ENCODE peak calls at places on chromosomes 1 and 21, in ten cellular contexts. One of them, this sample, is unnamed.

GRCh38 chr1:183942933-183943693 is 94.4 kb downstream of the COLGALT2 start:
- DNase-seq in lung: no peak
- DNase-seq in left lung: no peak
- DNase-seq in vagina: no peak
- DNase-seq in GM23248: peak; percentile 67
- DNase-seq in tibial nerve: no peak
- DNase-seq in breast epithelium: no peak
- DNase-seq in dorsolateral prefrontal cortex: no peak
- DNase-seq in SK-N-SH: no peak
- DNase-seq in uterus: peak; percentile 57
- DNase-seq in this sample: no peak

GRCh38 chr1:43774359-43774758 is 67.0 kb downstream of the ST3GAL3 start:
- DNase-seq in lung: no peak
- DNase-seq in left lung: no peak
- DNase-seq in vagina: no peak
- DNase-seq in GM23248: peak; percentile 90
- DNase-seq in tibial nerve: no peak
- DNase-seq in breast epithelium: no peak
- DNase-seq in dorsolateral prefrontal cortex: no peak
- DNase-seq in SK-N-SH: no peak
- DNase-seq in uterus: no peak
- DNase-seq in this sample: no peak

GRCh38 chr1:32204943-32205361 is 519 bp upstream of the IQCC start:
- DNase-seq in lung: no peak
- DNase-seq in left lung: peak; percentile 77
- DNase-seq in vagina: no peak
- DNase-seq in GM23248: peak; percentile 53
- DNase-seq in tibial nerve: no peak
- DNase-seq in breast epithelium: peak; percentile 27
- DNase-seq in dorsolateral prefrontal cortex: no peak
- DNase-seq in SK-N-SH: peak; percentile 39
- DNase-seq in uterus: peak; percentile 26
- DNase-seq in this sample: no peak

GRCh38 chr1:112793631-112794565 is 78.8 kb upstream of the PPM1J start:
- DNase-seq in lung: no peak
- DNase-seq in left lung: no peak
- DNase-seq in vagina: no peak
- DNase-seq in GM23248: no peak
- DNase-seq in tibial nerve: no peak
- DNase-seq in breast epithelium: no peak
- DNase-seq in dorsolateral prefrontal cortex: no peak
- DNase-seq in SK-N-SH: no peak
- DNase-seq in uterus: no peak
- DNase-seq in this sample: no peak

GRCh38 chr21:46063734-46064680 is 33.9 kb upstream of the COL6A2 start:
- DNase-seq in lung: peak; percentile 16
- DNase-seq in left lung: peak; percentile 39
- DNase-seq in vagina: peak; percentile 76
- DNase-seq in GM23248: no peak
- DNase-seq in tibial nerve: no peak
- DNase-seq in breast epithelium: no peak
- DNase-seq in dorsolateral prefrontal cortex: no peak
- DNase-seq in SK-N-SH: no peak
- DNase-seq in uterus: peak; percentile 24
- DNase-seq in this sample: no peak

GRCh38 chr1:113684153-113684541 is 75.1 kb downstream of the PHTF1 start:
- DNase-seq in lung: no peak
- DNase-seq in left lung: no peak
- DNase-seq in vagina: no peak
- DNase-seq in GM23248: peak; percentile 66
- DNase-seq in tibial nerve: peak; percentile 42
- DNase-seq in breast epithelium: no peak
- DNase-seq in dorsolateral prefrontal cortex: no peak
- DNase-seq in SK-N-SH: peak; percentile 51
- DNase-seq in uterus: peak; percentile 63
- DNase-seq in this sample: no peak

GRCh38 chr21:38525454-38525853 is 27.2 kb upstream of the ERG start:
- DNase-seq in lung: no peak
- DNase-seq in left lung: no peak
- DNase-seq in vagina: no peak
- DNase-seq in GM23248: no peak
- DNase-seq in tibial nerve: no peak
- DNase-seq in breast epithelium: no peak
- DNase-seq in dorsolateral prefrontal cortex: no peak
- DNase-seq in SK-N-SH: no peak
- DNase-seq in uterus: no peak
- DNase-seq in this sample: no peak

GRCh38 chr1:160626560-160627342 is 20.1 kb downstream of the SLAMF1 start:
- DNase-seq in lung: no peak
- DNase-seq in left lung: no peak
- DNase-seq in vagina: no peak
- DNase-seq in GM23248: no peak
- DNase-seq in tibial nerve: no peak
- DNase-seq in breast epithelium: no peak
- DNase-seq in dorsolateral prefrontal cortex: no peak
- DNase-seq in SK-N-SH: no peak
- DNase-seq in uterus: no peak
- DNase-seq in this sample: no peak

DNA sequence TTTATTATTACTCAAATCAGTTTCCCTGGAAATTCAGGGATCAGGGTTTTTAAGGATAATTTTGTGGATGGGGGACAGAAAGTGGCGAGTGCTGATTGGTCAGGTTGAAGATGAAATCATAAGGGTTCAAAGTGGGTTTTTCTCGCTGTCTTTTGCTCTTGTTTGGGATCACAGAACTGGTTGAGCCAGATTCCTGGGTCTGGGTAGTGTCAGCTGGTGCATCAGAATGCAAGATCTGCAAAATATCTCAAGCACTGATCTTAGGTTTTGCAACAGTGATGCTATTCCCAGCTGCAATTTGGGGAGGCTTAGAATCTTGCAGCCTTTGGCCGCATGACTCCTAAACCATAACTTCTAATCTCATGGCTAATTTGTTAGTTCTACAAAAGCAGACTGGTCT is 9.3 kb downstream of the CHI3L2 start:
- DNase-seq in lung: no peak
- DNase-seq in left lung: no peak
- DNase-seq in vagina: no peak
- DNase-seq in GM23248: no peak
- DNase-seq in tibial nerve: no peak
- DNase-seq in breast epithelium: peak; percentile 25
- DNase-seq in dorsolateral prefrontal cortex: no peak
- DNase-seq in SK-N-SH: no peak
- DNase-seq in uterus: no peak
- DNase-seq in this sample: no peak
- H3K27ac ChIP-seq in lung: no peak overlapping the region
- H3K27ac ChIP-seq in left lung: no peak overlapping the region
- H3K27ac ChIP-seq in vagina: no peak overlapping the region
- H3K27ac ChIP-seq in GM23248: no peak overlapping the region
- H3K27ac ChIP-seq in tibial nerve: no peak overlapping the region
- H3K27ac ChIP-seq in breast epithelium: no peak overlapping the region
- H3K27ac ChIP-seq in dorsolateral prefrontal cortex: no peak overlapping the region
- H3K27ac ChIP-seq in SK-N-SH: no peak overlapping the region
- H3K27ac ChIP-seq in uterus: no peak overlapping the region
- H3K27ac ChIP-seq in this sample: no peak overlapping the region

DNA sequence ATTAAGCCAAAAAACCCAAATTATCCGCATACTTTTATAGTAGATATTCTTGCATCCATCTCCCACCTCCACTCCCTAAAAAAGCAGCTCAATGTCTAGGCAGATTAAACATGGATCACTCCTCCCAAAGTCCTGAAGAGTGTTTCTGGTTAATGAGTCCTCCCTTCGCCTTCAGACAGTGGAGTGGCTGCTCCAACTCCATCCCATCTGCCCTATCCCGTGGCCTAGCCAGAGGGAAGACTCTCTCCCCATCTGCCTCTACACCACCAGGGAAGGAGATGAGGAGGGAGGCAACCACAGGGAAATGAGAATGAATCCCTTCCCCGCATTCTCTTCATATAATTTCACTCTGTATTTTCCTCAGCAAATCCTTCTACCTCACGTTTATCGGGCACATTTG is 103.8 kb downstream of the SLC45A1 start:
- DNase-seq in lung: no peak
- DNase-seq in left lung: no peak
- DNase-seq in vagina: no peak
- DNase-seq in GM23248: peak; percentile 55
- DNase-seq in tibial nerve: peak; percentile 30
- DNase-seq in breast epithelium: no peak
- DNase-seq in dorsolateral prefrontal cortex: no peak
- DNase-seq in SK-N-SH: no peak
- DNase-seq in uterus: no peak
- DNase-seq in this sample: no peak
- H3K4me3 ChIP-seq in lung: peak overlapping the region; percentile 5
- H3K4me3 ChIP-seq in left lung: peak overlapping the region; percentile 71
- H3K4me3 ChIP-seq in vagina: peak overlapping the region; percentile 83
- H3K4me3 ChIP-seq in GM23248: peak overlapping the region; percentile 85
- H3K4me3 ChIP-seq in tibial nerve: peak overlapping the region; percentile 79
- H3K4me3 ChIP-seq in breast epithelium: peak overlapping the region; percentile 96
- H3K4me3 ChIP-seq in dorsolateral prefrontal cortex: peak overlapping the region; percentile 81
- H3K4me3 ChIP-seq in SK-N-SH: peak overlapping the region; percentile 77
- H3K4me3 ChIP-seq in uterus: peak overlapping the region; percentile 98
- H3K4me3 ChIP-seq in this sample: peak overlapping the region; percentile 89

GRCh38 chr1:156772222-156772621 is 4.9 kb downstream of the PRCC start:
- DNase-seq in lung: no peak
- DNase-seq in left lung: no peak
- DNase-seq in vagina: no peak
- DNase-seq in GM23248: no peak
- DNase-seq in tibial nerve: no peak
- DNase-seq in breast epithelium: no peak
- DNase-seq in dorsolateral prefrontal cortex: no peak
- DNase-seq in SK-N-SH: no peak
- DNase-seq in uterus: no peak
- DNase-seq in this sample: no peak

GRCh38 chr1:156776942-156777341 is 9.6 kb downstream of the PRCC start:
- DNase-seq in lung: no peak
- DNase-seq in left lung: no peak
- DNase-seq in vagina: no peak
- DNase-seq in GM23248: no peak
- DNase-seq in tibial nerve: no peak
- DNase-seq in breast epithelium: no peak
- DNase-seq in dorsolateral prefrontal cortex: no peak
- DNase-seq in SK-N-SH: no peak
- DNase-seq in uterus: no peak
- DNase-seq in this sample: no peak

GRCh38 chr1:156772728-156773497 is 5.6 kb downstream of the PRCC start:
- DNase-seq in lung: no peak
- DNase-seq in left lung: no peak
- DNase-seq in vagina: no peak
- DNase-seq in GM23248: no peak
- DNase-seq in tibial nerve: no peak
- DNase-seq in breast epithelium: no peak
- DNase-seq in dorsolateral prefrontal cortex: no peak
- DNase-seq in SK-N-SH: peak; percentile 75
- DNase-seq in uterus: no peak
- DNase-seq in this sample: no peak

GRCh38 chr1:156775799-156776198 is 8.5 kb downstream of the PRCC start:
- DNase-seq in lung: no peak
- DNase-seq in left lung: no peak
- DNase-seq in vagina: no peak
- DNase-seq in GM23248: no peak
- DNase-seq in tibial nerve: no peak
- DNase-seq in breast epithelium: no peak
- DNase-seq in dorsolateral prefrontal cortex: no peak
- DNase-seq in SK-N-SH: no peak
- DNase-seq in uterus: no peak
- DNase-seq in this sample: no peak

GRCh38 chr1:156773607-156774006 is 6.3 kb downstream of the PRCC start:
- DNase-seq in lung: no peak
- DNase-seq in left lung: no peak
- DNase-seq in vagina: no peak
- DNase-seq in GM23248: peak; percentile 15
- DNase-seq in tibial nerve: no peak
- DNase-seq in breast epithelium: no peak
- DNase-seq in dorsolateral prefrontal cortex: no peak
- DNase-seq in SK-N-SH: no peak
- DNase-seq in uterus: no peak
- DNase-seq in this sample: no peak
- H3K27ac ChIP-seq in lung: no peak overlapping the region
- H3K27ac ChIP-seq in left lung: no peak overlapping the region
- H3K27ac ChIP-seq in vagina: no peak overlapping the region
- H3K27ac ChIP-seq in GM23248: no peak overlapping the region
- H3K27ac ChIP-seq in tibial nerve: no peak overlapping the region
- H3K27ac ChIP-seq in breast epithelium: peak overlapping the region; percentile 27
- H3K27ac ChIP-seq in dorsolateral prefrontal cortex: no peak overlapping the region
- H3K27ac ChIP-seq in SK-N-SH: peak overlapping the region; percentile 93
- H3K27ac ChIP-seq in uterus: no peak overlapping the region
- H3K27ac ChIP-seq in this sample: no peak overlapping the region

GRCh38 chr1:227942716-227943261 is 4.9 kb downstream of the WNT9A start:
- DNase-seq in lung: no peak
- DNase-seq in left lung: peak; percentile 63
- DNase-seq in vagina: no peak
- DNase-seq in GM23248: no peak
- DNase-seq in tibial nerve: no peak
- DNase-seq in breast epithelium: no peak
- DNase-seq in dorsolateral prefrontal cortex: peak; percentile 10
- DNase-seq in SK-N-SH: peak; percentile 21
- DNase-seq in uterus: no peak
- DNase-seq in this sample: no peak

GRCh38 chr1:227942021-227942715 is 5.6 kb downstream of the WNT9A start:
- DNase-seq in lung: no peak
- DNase-seq in left lung: peak; percentile 67
- DNase-seq in vagina: no peak
- DNase-seq in GM23248: no peak
- DNase-seq in tibial nerve: no peak
- DNase-seq in breast epithelium: no peak
- DNase-seq in dorsolateral prefrontal cortex: peak; percentile 16
- DNase-seq in SK-N-SH: peak; percentile 49
- DNase-seq in uterus: no peak
- DNase-seq in this sample: no peak

GRCh38 chr1:227940791-227941241 is 6.9 kb downstream of the WNT9A start:
- DNase-seq in lung: no peak
- DNase-seq in left lung: peak; percentile 78
- DNase-seq in vagina: no peak
- DNase-seq in GM23248: no peak
- DNase-seq in tibial nerve: no peak
- DNase-seq in breast epithelium: no peak
- DNase-seq in dorsolateral prefrontal cortex: peak; percentile 17
- DNase-seq in SK-N-SH: no peak
- DNase-seq in uterus: no peak
- DNase-seq in this sample: no peak

GRCh38 chr1:227939791-227940771 is 7.7 kb downstream of the WNT9A start:
- DNase-seq in lung: no peak
- DNase-seq in left lung: peak; percentile 65
- DNase-seq in vagina: no peak
- DNase-seq in GM23248: no peak
- DNase-seq in tibial nerve: no peak
- DNase-seq in breast epithelium: no peak
- DNase-seq in dorsolateral prefrontal cortex: peak; percentile 10
- DNase-seq in SK-N-SH: no peak
- DNase-seq in uterus: no peak
- DNase-seq in this sample: no peak

DNA sequence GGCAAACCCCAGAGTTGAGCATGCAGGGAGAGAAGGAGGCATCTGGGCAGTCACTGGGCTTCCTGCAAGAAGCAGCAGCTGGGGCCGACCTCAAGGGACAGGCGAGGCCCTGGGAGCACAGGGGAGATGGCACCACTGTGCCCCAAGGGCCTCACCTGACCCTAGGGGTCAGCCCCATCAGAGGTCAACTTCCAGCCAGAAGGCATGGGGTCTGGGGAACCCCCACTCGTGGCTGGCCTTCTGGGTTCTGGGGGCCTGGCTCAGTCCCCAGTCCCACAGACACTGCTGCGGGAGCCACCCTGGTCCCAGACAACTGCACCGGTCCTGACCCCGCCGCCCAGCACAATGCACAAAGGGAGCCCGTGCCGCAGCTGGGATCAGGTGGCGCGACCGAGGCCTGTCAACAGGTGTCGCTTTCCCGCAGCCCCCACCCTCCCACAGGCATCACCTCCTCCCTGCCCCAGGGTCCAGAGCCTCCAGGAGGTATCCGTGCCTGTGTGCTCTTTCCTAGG is 6.2 kb downstream of the WNT9A start:
- DNase-seq in lung: no peak
- DNase-seq in left lung: peak; percentile 74
- DNase-seq in vagina: no peak
- DNase-seq in GM23248: no peak
- DNase-seq in tibial nerve: no peak
- DNase-seq in breast epithelium: no peak
- DNase-seq in dorsolateral prefrontal cortex: peak; percentile 14
- DNase-seq in SK-N-SH: no peak
- DNase-seq in uterus: no peak
- DNase-seq in this sample: no peak
- H3K4me3 ChIP-seq in lung: no peak overlapping the region
- H3K4me3 ChIP-seq in left lung: no peak overlapping the region
- H3K4me3 ChIP-seq in vagina: no peak overlapping the region
- H3K4me3 ChIP-seq in GM23248: no peak overlapping the region
- H3K4me3 ChIP-seq in tibial nerve: no peak overlapping the region
- H3K4me3 ChIP-seq in breast epithelium: no peak overlapping the region
- H3K4me3 ChIP-seq in dorsolateral prefrontal cortex: no peak overlapping the region
- H3K4me3 ChIP-seq in SK-N-SH: no peak overlapping the region
- H3K4me3 ChIP-seq in uterus: no peak overlapping the region
- H3K4me3 ChIP-seq in this sample: no peak overlapping the region

This sample was measured in esophagus squamous epithelium.